ENCODE peak calls at places on chromosomes 4 and X, in ten cellular contexts. K is GM23338; W is OCI-LY7; E is cardiac muscle cell; R is heart left ventricle; S is sigmoid colon; X is hepatocyte; H is pancreas; M is CD4-positive, alpha-beta memory T cell; Y is bronchial epithelial cell. O is an unnamed sample.

GRCh38 chr4:41256131-41256739 is 493 bp upstream of the UCHL1 start:
- DNase-seq in S (no peak), R (no peak), X (no peak), K (peak), W (peak), E (peak), H (no peak), M (no peak), Y (no peak), O (no peak)

GRCh38 chr4:56937262-56937661 is 29.6 kb downstream of the REST start:
- DNase-seq in M (no peak), W (no peak), E (no peak), H (no peak), Y (peak), S (no peak), X (no peak), R (no peak), K (no peak), O (peak)

GRCh38 chrX:96181571-96181970 is 503.1 kb upstream of the DIAPH2 start:
- DNase-seq in E (no peak), K (peak), M (no peak), R (no peak), W (no peak), H (no peak), Y (no peak), X (no peak), S (no peak), O (no peak)

GRCh38 chrX:13015536-13016236 is 28.7 kb downstream of the FAM9C start:
- DNase-seq in Y (no peak), R (no peak), K (no peak), S (no peak), E (no peak), W (no peak), H (no peak), M (no peak), X (no peak), O (no peak)

GRCh38 chrX:136689441-136689840 is 41.5 kb downstream of the CD40LG start:
- DNase-seq in M (no peak), X (no peak), S (no peak), K (peak), H (no peak), Y (peak), R (no peak), W (no peak), E (peak), O (peak)

GRCh38 chr4:148173397-148174017 is 268.7 kb downstream of the NR3C2 start:
- DNase-seq in S (no peak), H (no peak), X (no peak), Y (no peak), K (no peak), R (no peak), M (no peak), E (no peak), W (no peak), O (no peak)

GRCh38 chr4:185104733-185105132 is 38.3 kb upstream of the SLC25A4 start:
- DNase-seq in M (no peak), W (no peak), Y (no peak), X (no peak), R (no peak), K (no peak), E (no peak), H (no peak), S (no peak), O (no peak)

GRCh38 chr4:168304744-168305459 is 13.7 kb downstream of the DDX60 start:
- DNase-seq in H (no peak), X (no peak), W (no peak), Y (peak), M (no peak), S (no peak), K (no peak), R (no peak), E (no peak), O (peak)

GRCh38 chrX:110341189-110342035 is 17.2 kb upstream of the RTL9 start:
- DNase-seq in E (no peak), K (no peak), X (no peak), W (peak), S (no peak), M (no peak), H (no peak), R (no peak), Y (peak), O (peak)

GRCh38 chr4:924107-925096 is 7.7 kb downstream of the GAK start:
- DNase-seq in Y (peak), E (no peak), W (peak), M (no peak), X (no peak), K (no peak), R (no peak), H (no peak), S (no peak), O (peak)

GRCh38 chrX:45716747-45717146 is 516.1 kb upstream of the DIPK2B start:
- DNase-seq in H (no peak), R (no peak), W (no peak), S (no peak), E (no peak), M (no peak), X (no peak), Y (no peak), K (no peak), O (no peak)

GRCh38 chrX:109403927-109404326 is 78.0 kb downstream of the GUCY2F start:
- DNase-seq in X (no peak), S (no peak), M (no peak), E (no peak), H (no peak), W (no peak), R (no peak), K (no peak), Y (no peak), O (no peak)

DNA sequence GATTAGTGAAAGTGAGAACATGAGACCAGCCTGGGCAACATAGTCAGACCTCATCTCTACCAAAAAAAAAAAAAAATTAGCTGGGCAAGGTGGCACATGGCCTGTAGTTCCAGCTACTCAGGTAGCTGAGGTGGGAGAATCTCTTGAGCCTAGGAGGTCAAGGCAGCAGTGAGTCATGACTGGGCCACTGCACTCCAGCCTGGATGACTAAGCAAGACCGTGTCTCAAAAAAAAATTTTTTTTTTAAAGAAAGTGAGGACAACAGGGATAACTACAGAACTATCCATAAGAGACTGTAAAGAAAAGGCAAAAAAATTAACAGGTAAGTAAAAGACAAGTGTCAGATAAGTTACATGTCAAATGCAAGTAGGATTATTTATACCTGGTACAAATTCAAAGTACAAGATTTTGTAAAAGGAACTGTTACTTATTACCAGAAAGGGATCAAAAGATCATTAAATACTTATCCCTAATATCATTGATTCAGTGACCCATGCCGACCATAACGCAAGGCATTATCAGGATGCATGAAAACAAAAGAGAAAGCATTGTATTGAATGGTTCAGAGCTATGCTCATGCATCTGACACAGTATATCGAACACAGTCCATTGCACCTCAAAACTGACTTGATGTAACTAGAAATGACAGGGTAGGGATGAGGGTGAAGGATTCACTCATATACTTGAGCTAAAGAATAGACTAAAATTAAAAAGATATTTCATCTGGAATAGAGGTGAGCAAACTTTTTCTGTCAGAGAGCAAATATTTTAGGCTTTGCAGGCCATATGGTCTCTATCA is 13.3 kb upstream of the SPP1 start:
- DNase-seq in H (no peak), K (no peak), S (no peak), M (no peak), E (no peak), Y (peak), X (peak), W (no peak), R (no peak), O (peak)
- H3K4me3 ChIP-seq in H (no peak), K (no peak), S (no peak), M (no peak), E (no peak), Y (no peak), X (no peak), W (no peak), R (no peak), O (no peak)

DNA sequence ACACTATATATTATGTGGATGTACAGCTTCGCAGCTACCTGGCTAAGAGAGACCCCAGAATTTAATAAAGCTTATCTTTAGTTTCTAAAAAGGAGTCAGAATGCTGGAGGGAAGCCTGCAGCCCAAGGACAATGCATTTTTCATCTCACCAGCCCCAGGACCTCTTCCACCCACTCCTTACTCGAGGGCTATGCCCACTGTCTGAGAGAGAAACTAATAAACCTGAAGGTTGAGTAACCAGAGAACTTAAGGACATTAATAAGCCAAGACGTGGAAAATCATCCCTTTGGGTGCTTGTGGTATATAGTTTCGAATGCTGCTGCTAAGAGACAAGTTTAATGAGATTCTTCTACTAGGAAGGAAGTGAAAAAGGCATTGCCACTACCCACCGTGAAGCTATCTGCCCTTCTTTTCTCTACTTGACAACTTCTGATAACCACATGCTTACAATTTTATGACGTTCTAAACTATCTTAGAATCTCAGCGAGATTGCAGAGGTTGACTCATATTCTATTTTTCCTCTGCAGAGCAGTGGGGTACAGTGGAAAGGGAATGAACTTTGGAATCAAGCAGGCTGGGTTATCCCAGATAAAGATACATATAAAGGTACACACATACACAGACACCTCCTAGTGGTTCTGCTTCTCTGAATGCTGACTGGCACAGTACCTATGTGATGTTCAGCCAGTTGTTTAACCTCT is 3.3 kb downstream of the RELL1 start:
- DNase-seq in M (peak), X (peak), R (no peak), K (no peak), Y (no peak), E (no peak), W (peak), H (no peak), S (no peak), O (peak)
- H3K4me3 ChIP-seq in M (no peak), X (no peak), R (no peak), K (no peak), Y (no peak), E (no peak), W (peak), H (no peak), S (no peak), O (no peak)

GRCh38 chr4:92303621-92304027 is at the start of gene GRID2:
- DNase-seq in E (peak), S (no peak), H (peak), W (no peak), X (peak), M (no peak), Y (no peak), R (peak), K (peak), O (peak)
- H3K4me3 ChIP-seq in E (peak), S (peak), H (no peak), W (no peak), X (peak), M (no peak), Y (no peak), R (peak), K (peak), O (no peak)

GRCh38 chrX:134544189-134544588 is 84.2 kb downstream of the HPRT1 start:
- DNase-seq in H (no peak), R (no peak), E (no peak), M (no peak), K (no peak), X (no peak), W (no peak), Y (no peak), S (no peak), O (no peak)
- H3K4me3 ChIP-seq in H (no peak), R (peak), E (peak), M (no peak), K (peak), X (no peak), W (no peak), Y (no peak), S (no peak), O (no peak)

GRCh38 chr4:8770518-8771257 is 101.0 kb downstream of the HMX1 start:
- DNase-seq in R (no peak), Y (no peak), X (no peak), W (no peak), H (no peak), S (peak), K (peak), E (no peak), M (no peak), O (no peak)
- H3K4me3 ChIP-seq in R (no peak), Y (no peak), X (no peak), W (no peak), H (no peak), S (no peak), K (no peak), E (no peak), M (no peak), O (no peak)

DNA sequence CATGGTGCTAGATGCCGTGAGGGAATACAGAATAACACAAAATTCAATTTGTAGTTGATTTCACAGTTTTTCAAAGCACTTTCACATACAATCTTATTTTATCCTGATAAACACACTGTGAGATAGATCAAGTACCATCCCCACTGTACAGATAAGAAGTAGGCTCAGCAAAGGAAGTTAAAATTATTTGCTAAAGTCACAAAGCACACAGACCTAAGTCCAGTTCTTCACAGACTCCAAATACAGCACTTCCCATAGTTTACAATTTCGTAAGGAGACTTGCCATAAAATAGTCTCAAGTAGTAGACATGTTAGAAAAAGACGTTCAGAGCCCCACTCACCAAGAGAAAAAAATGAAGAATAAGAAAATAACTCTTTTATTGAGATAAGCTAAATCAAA is 7.8 kb upstream of the CUL4B start:
- DNase-seq in Y (no peak), W (no peak), R (no peak), H (no peak), S (no peak), K (no peak), M (no peak), E (no peak), X (no peak), O (no peak)
- H3K4me3 ChIP-seq in Y (no peak), W (no peak), R (no peak), H (no peak), S (no peak), K (no peak), M (no peak), E (no peak), X (no peak), O (no peak)

DNA sequence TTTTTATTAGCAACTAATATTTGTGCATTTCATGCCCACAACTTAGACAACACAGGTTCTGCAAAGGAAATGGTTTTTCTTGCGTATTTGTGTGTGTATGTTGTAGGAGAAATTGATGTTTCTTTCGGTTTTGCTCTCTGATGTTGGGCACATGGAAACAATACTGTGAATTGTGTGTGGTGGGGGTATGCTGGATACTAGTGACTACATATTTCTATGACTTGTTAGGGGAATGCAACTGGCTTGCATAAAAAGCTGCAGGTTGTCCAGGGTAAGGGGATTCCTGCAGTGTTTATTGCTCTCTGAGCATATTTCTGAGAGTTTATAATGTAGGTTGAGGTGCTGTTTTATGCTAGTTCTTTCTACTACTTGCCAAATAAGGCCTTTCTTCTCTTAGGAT is 11.6 kb downstream of the DLG3 start:
- DNase-seq in K (no peak), Y (no peak), R (no peak), M (peak), E (no peak), X (no peak), S (no peak), W (no peak), H (no peak), O (no peak)
- H3K4me3 ChIP-seq in K (peak), Y (no peak), R (no peak), M (peak), E (peak), X (peak), S (peak), W (no peak), H (peak), O (no peak)

O was measured in mammary epithelial cell.